ENCODE peak calls at places on chromosomes 5 and 9, in five cellular contexts. A is AG09319, O is BJ, Z is tibial nerve, Y is NCI-H2081. F is an unnamed sample.

GRCh38 chr9:15837079-15837679 is 284.3 kb downstream of the CCDC171 start:
- DNase-seq in Y (peak), O (no peak), Z (no peak), A (peak), F (peak)

GRCh38 chr9:113597390-113598241 is 134.1 kb downstream of the RGS3 start:
- DNase-seq in Y (no peak), A (no peak), Z (no peak), O (no peak), F (no peak)

GRCh38 chr5:175195698-175196656 is 248.0 kb downstream of the DRD1 start:
- DNase-seq in A (no peak), Y (no peak), O (no peak), Z (no peak), F (no peak)

GRCh38 chr9:34010979-34011378 is 37.7 kb downstream of the UBAP2 start:
- DNase-seq in O (no peak), Y (peak), A (no peak), Z (no peak), F (peak)

GRCh38 chr5:138829341-138829740 is 45.8 kb downstream of the LRRTM2 start:
- DNase-seq in A (no peak), O (no peak), Y (no peak), Z (no peak), F (no peak)

GRCh38 chr9:36191696-36192095 is 975 bp downstream of the CLTA start:
- DNase-seq in O (no peak), A (no peak), Y (no peak), Z (no peak), F (no peak)

GRCh38 chr5:157177935-157178334 is 2.7 kb upstream of the ITK start:
- DNase-seq in Y (no peak), O (no peak), A (no peak), Z (no peak), F (no peak)

GRCh38 chr5:150400327-150401075 is 12.2 kb downstream of the CD74 start:
- DNase-seq in A (no peak), Z (no peak), O (no peak), Y (no peak), F (no peak)

GRCh38 chr9:120915854-120916495 is 10.6 kb downstream of the TRAF1 start:
- DNase-seq in Y (peak), Z (no peak), A (no peak), O (no peak), F (no peak)

GRCh38 chr9:79644601-79645000 is 72.8 kb downstream of the TLE4 start:
- DNase-seq in Y (no peak), A (no peak), Z (no peak), O (no peak), F (no peak)

GRCh38 chr9:137053944-137054931 is at the start of gene ENTPD2:
- DNase-seq in A (no peak), Y (peak), O (no peak), Z (no peak), F (no peak)

GRCh38 chr5:135456238-135457099 is 4.3 kb upstream of the TIFAB start:
- DNase-seq in Z (no peak), Y (no peak), O (peak), A (peak), F (peak)

GRCh38 chr9:5900622-5901021 is 9.9 kb downstream of the MLANA start:
- DNase-seq in Z (no peak), A (no peak), O (no peak), Y (no peak), F (peak)

GRCh38 chr5:37991267-37991902 is 151.5 kb upstream of the GDNF start:
- DNase-seq in Y (no peak), O (no peak), A (no peak), Z (no peak), F (no peak)

GRCh38 chr9:36091028-36091953 is 45.2 kb upstream of the GLIPR2 start:
- DNase-seq in O (peak), Y (no peak), A (peak), Z (no peak), F (peak)

GRCh38 chr9:2616726-2617377 is 4.7 kb upstream of the VLDLR start:
- DNase-seq in Y (no peak), O (no peak), A (no peak), Z (no peak), F (no peak)

GRCh38 chr9:21452681-21453080 is 12.4 kb downstream of the IFNA1 start:
- DNase-seq in Z (no peak), Y (no peak), A (no peak), O (no peak), F (no peak)

GRCh38 chr5:172437445-172438303 is 16.7 kb downstream of the SH3PXD2B start:
- DNase-seq in A (no peak), Z (no peak), O (peak), Y (peak), F (no peak)

GRCh38 chr9:75574569-75574968 is 315.9 kb upstream of the PCSK5 start:
- DNase-seq in Z (no peak), Y (no peak), O (no peak), A (no peak), F (no peak)

GRCh38 chr5:65858316-65858715 is 68.1 kb upstream of the ERBIN start:
- DNase-seq in O (no peak), Y (no peak), A (no peak), Z (no peak), F (no peak)

GRCh38 chr9:5863092-5863746 is 27.5 kb upstream of the MLANA start:
- DNase-seq in Z (no peak), A (no peak), Y (no peak), O (no peak), F (no peak)

GRCh38 chr5:88729476-88730182 is 153.4 kb downstream of the MEF2C start:
- DNase-seq in Z (peak), Y (peak), O (peak), A (peak), F (peak)

GRCh38 chr5:57171818-57172465 is 1.9 kb upstream of the GPBP1 start:
- DNase-seq in A (no peak), O (no peak), Z (no peak), Y (no peak), F (no peak)

GRCh38 chr9:77475641-77476473 is 172.3 kb downstream of the GNA14 start:
- DNase-seq in A (no peak), Y (peak), Z (no peak), O (no peak), F (peak)

GRCh38 chr9:73782166-73782565 is 630.5 kb downstream of the ANXA1 start:
- DNase-seq in A (no peak), Y (no peak), O (no peak), Z (no peak), F (no peak)

GRCh38 chr5:78953092-78953800 is 31.9 kb downstream of the ARSB start:
- DNase-seq in O (peak), A (peak), Y (no peak), Z (no peak), F (peak)

GRCh38 chr5:159402328-159402727 is 72.0 kb upstream of the IL12B start:
- DNase-seq in O (no peak), Y (no peak), Z (no peak), A (no peak), F (peak)

GRCh38 chr9:132795511-132796303 is 82.4 kb downstream of the AK8 start:
- DNase-seq in Z (peak), O (no peak), A (no peak), Y (no peak), F (no peak)

GRCh38 chr9:131483319-131484050 is 19.2 kb upstream of the POMT1 start:
- DNase-seq in Y (no peak), Z (no peak), A (no peak), O (no peak), F (peak)

GRCh38 chr9:136941231-136942111 is 3.1 kb downstream of the FBXW5 start:
- DNase-seq in A (no peak), Y (no peak), Z (no peak), O (no peak), F (no peak)

GRCh38 chr5:129094924-129095797 is 612 bp downstream of the ISOC1 start:
- DNase-seq in Y (peak), O (no peak), A (no peak), Z (peak), F (peak)

GRCh38 chr9:16521868-16522381 is 348.5 kb downstream of the BNC2 start:
- DNase-seq in A (peak), Y (no peak), O (peak), Z (no peak), F (peak)

GRCh38 chr5:148653840-148654781 is at the start of gene HTR4:
- DNase-seq in Z (no peak), O (no peak), Y (peak), A (no peak), F (no peak)

GRCh38 chr5:8981496-8981895 is 564.4 kb downstream of the SEMA5A start:
- DNase-seq in Z (no peak), O (no peak), Y (no peak), A (no peak), F (no peak)

GRCh38 chr9:95078516-95078915 is 239.0 kb downstream of the FANCC start:
- DNase-seq in O (no peak), Z (no peak), Y (no peak), A (no peak), F (peak)

GRCh38 chr9:68966496-68966944 is 47.4 kb downstream of the PRKACG start:
- DNase-seq in Z (no peak), O (no peak), A (no peak), Y (no peak), F (no peak)

GRCh38 chr5:137738947-137739346 is 3.1 kb upstream of the KLHL3 start:
- DNase-seq in Z (no peak), Y (no peak), A (no peak), O (no peak), F (no peak)

GRCh38 chr9:68705636-68706578 is 867 bp downstream of the PIP5K1B start:
- DNase-seq in Z (no peak), O (no peak), Y (no peak), A (no peak), F (no peak)

GRCh38 chr5:126416266-126416925 is 6.8 kb upstream of the GRAMD2B start:
- DNase-seq in Y (no peak), A (no peak), O (no peak), Z (no peak), F (no peak)

F was measured in myocyte.